ENCODE peak calls at places on chromosomes 11 and 22, in six cellular contexts. P is GM13976; D is effector memory CD8-positive, alpha-beta T cell; W is AG10803; V is stimulated activated CD4-positive, alpha-beta T cell treated with anti-CD3 and anti-CD28 coated beads, Interleukin-2, amount 100 ng/mL, for 48 hours; F is GM10248. L is an unnamed sample.

GRCh38 chr11:2807801-2808241 is 77.8 kb downstream of the CDKN1C start:
- DNase-seq in P (no peak), D (no peak), W (no peak), V (no peak), F (no peak), L (no peak)

GRCh38 chr11:108035690-108036089 is 27.0 kb downstream of the CUL5 start:
- DNase-seq in P (no peak), D (no peak), W (no peak), V (no peak), F (no peak), L (no peak)

GRCh38 chr11:20066013-20066782 is 94.1 kb downstream of the DBX1 start:
- DNase-seq in P (no peak), D (no peak), W (no peak), V (no peak), F (no peak), L (no peak)

GRCh38 chr11:17504330-17505107 is 27.9 kb upstream of the ABCC8 start:
- DNase-seq in P (peak), D (peak), W (peak), V (peak), F (peak), L (peak)

GRCh38 chr11:77345621-77346020 is 44.1 kb upstream of the GDPD4 start:
- DNase-seq in P (no peak), D (no peak), W (peak), V (no peak), F (no peak), L (no peak)

GRCh38 chr11:111376453-111376871 is 2.6 kb downstream of the POU2AF1 start:
- DNase-seq in P (no peak), D (no peak), W (no peak), V (peak), F (no peak), L (no peak)

GRCh38 chr11:128688896-128689546 is 4.9 kb upstream of the FLI1 start:
- DNase-seq in P (no peak), D (no peak), W (no peak), V (no peak), F (no peak), L (no peak)

GRCh38 chr11:64100782-64101358 is 65.0 kb downstream of the MACROD1 start:
- DNase-seq in P (no peak), D (no peak), W (no peak), V (no peak), F (no peak), L (no peak)

GRCh38 chr11:86182976-86183584 is 61.5 kb upstream of the EED start:
- DNase-seq in P (no peak), D (peak), W (no peak), V (peak), F (no peak), L (no peak)

GRCh38 chr11:68113986-68114385 is 7.2 kb downstream of the CHKA start:
- DNase-seq in P (no peak), D (no peak), W (peak), V (no peak), F (no peak), L (no peak)

GRCh38 chr22:49046000-49046545 is 781.6 kb downstream of the BRD1 start:
- DNase-seq in P (no peak), D (no peak), W (no peak), V (no peak), F (no peak), L (no peak)

GRCh38 chr22:44578516-44579230 is 80.6 kb upstream of the RTL6 start:
- DNase-seq in P (no peak), D (no peak), W (no peak), V (no peak), F (no peak), L (no peak)

GRCh38 chr11:129937592-129938238 is 42.3 kb upstream of the NFRKB start:
- DNase-seq in P (no peak), D (no peak), W (no peak), V (no peak), F (no peak), L (no peak)

GRCh38 chr22:46826438-46826837 is 64.0 kb downstream of the TBC1D22A start:
- DNase-seq in P (no peak), D (no peak), W (no peak), V (no peak), F (no peak), L (no peak)

GRCh38 chr22:39994566-39995345 is at the start of gene FAM83F:
- DNase-seq in P (peak), D (peak), W (no peak), V (peak), F (peak), L (no peak)

GRCh38 chr11:18000760-18001159 is 12.1 kb downstream of the SERGEF start:
- DNase-seq in P (no peak), D (no peak), W (no peak), V (no peak), F (no peak), L (no peak)

GRCh38 chr22:32416556-32417085 is 4.6 kb upstream of the RTCB start:
- DNase-seq in P (no peak), D (no peak), W (no peak), V (no peak), F (no peak), L (no peak)

GRCh38 chr11:75031224-75031753 is 42.6 kb downstream of the NEU3 start:
- DNase-seq in P (no peak), D (no peak), W (peak), V (no peak), F (no peak), L (no peak)

GRCh38 chr22:49936973-49937757 is 18.7 kb downstream of the CRELD2 start:
- DNase-seq in P (no peak), D (no peak), W (no peak), V (no peak), F (no peak), L (no peak)

GRCh38 chr11:12540913-12541587 is 133.2 kb upstream of the TEAD1 start:
- DNase-seq in P (no peak), D (no peak), W (peak), V (no peak), F (no peak), L (peak)

GRCh38 chr11:128422576-128423370 is 164.6 kb downstream of the ETS1 start:
- DNase-seq in P (no peak), D (peak), W (no peak), V (peak), F (no peak), L (no peak)

GRCh38 chr11:12539570-12539969 is 134.7 kb upstream of the TEAD1 start:
- DNase-seq in P (no peak), D (no peak), W (peak), V (no peak), F (no peak), L (no peak)

GRCh38 chr22:23820748-23821211 is 18.0 kb downstream of the DERL3 start:
- DNase-seq in P (no peak), D (no peak), W (no peak), V (no peak), F (no peak), L (no peak)

GRCh38 chr11:14589421-14589820 is 54.2 kb upstream of the PDE3B start:
- DNase-seq in P (no peak), D (no peak), W (no peak), V (no peak), F (no peak), L (no peak)

GRCh38 chr11:72100009-72100408 is 3.1 kb downstream of the LAMTOR1 start:
- DNase-seq in P (no peak), D (no peak), W (no peak), V (no peak), F (no peak), L (no peak)